ENCODE peak calls at places on chromosomes 6 and 20, in nine cellular contexts. N is stimulated activated naive CD8-positive, alpha-beta T cell treated with anti-CD3 and anti-CD28 coated beads, Interleukin-15, amount 100 ng/mL, for 72 hours; X is aorta; W is NCI-H774; G is Peyer's patch; M is body of pancreas; E is cardiac fibroblast; F is NCI-H510A treated with DMSO at 0.1 percent for 48 hours; H is ACHN. R is an unnamed sample.

GRCh38 chr6:17473554-17473953 is 80.2 kb downstream of the CAP2 start:
- DNase-seq in N (no peak), X (no peak), W (no peak), G (no peak), M (no peak), E (no peak), F (no peak), H (no peak), R (no peak)

GRCh38 chr6:68732423-68732822 is 97.3 kb downstream of the ADGRB3 start:
- DNase-seq in N (no peak), X (no peak), W (no peak), G (no peak), M (no peak), E (no peak), F (no peak), H (no peak), R (no peak)

GRCh38 chr20:48718914-48719578 is 108.8 kb downstream of the PREX1 start:
- DNase-seq in N (peak), X (no peak), W (no peak), G (peak), M (no peak), E (no peak), F (no peak), H (no peak), R (no peak)

GRCh38 chr6:144467921-144468320 is 182.8 kb downstream of the UTRN start:
- DNase-seq in N (no peak), X (no peak), W (no peak), G (no peak), M (no peak), E (no peak), F (no peak), H (no peak), R (no peak)

GRCh38 chr6:2990179-2990931 is 9.3 kb upstream of the NQO2 start:
- DNase-seq in N (peak), X (no peak), W (no peak), G (peak), M (peak), E (peak), F (peak), H (peak), R (no peak)

GRCh38 chr6:45436544-45437440 is 59.1 kb upstream of the SUPT3H start:
- DNase-seq in N (peak), X (no peak), W (no peak), G (no peak), M (no peak), E (peak), F (no peak), H (peak), R (no peak)

GRCh38 chr6:14444296-14444993 is 326.9 kb downstream of the CD83 start:
- DNase-seq in N (no peak), X (no peak), W (no peak), G (no peak), M (no peak), E (no peak), F (peak), H (no peak), R (no peak)

GRCh38 chr6:156933201-156934053 is 156.2 kb downstream of the ARID1B start:
- DNase-seq in N (no peak), X (no peak), W (peak), G (peak), M (peak), E (no peak), F (peak), H (no peak), R (no peak)

GRCh38 chr6:36650848-36651247 is 27.7 kb upstream of the CDKN1A start:
- DNase-seq in N (no peak), X (no peak), W (no peak), G (peak), M (no peak), E (no peak), F (no peak), H (no peak), R (no peak)

GRCh38 chr20:7775072-7775471 is 165.2 kb downstream of the HAO1 start:
- DNase-seq in N (no peak), X (no peak), W (no peak), G (no peak), M (no peak), E (peak), F (peak), H (no peak), R (no peak)

GRCh38 chr20:10508468-10509251 is 73.6 kb downstream of the SLX4IP start:
- DNase-seq in N (no peak), X (peak), W (no peak), G (no peak), M (peak), E (peak), F (no peak), H (no peak), R (no peak)

GRCh38 chr6:152273638-152274037 is 363.5 kb downstream of the SYNE1 start:
- DNase-seq in N (no peak), X (peak), W (no peak), G (no peak), M (peak), E (peak), F (no peak), H (no peak), R (no peak)

GRCh38 chr20:52959125-52959524 is 13.0 kb upstream of the TSHZ2 start:
- DNase-seq in N (no peak), X (no peak), W (peak), G (no peak), M (peak), E (no peak), F (peak), H (no peak), R (no peak)

GRCh38 chr6:127938701-127939100 is 37.8 kb upstream of the THEMIS start:
- DNase-seq in N (no peak), X (no peak), W (no peak), G (no peak), M (no peak), E (peak), F (no peak), H (peak), R (no peak)

GRCh38 chr6:156163311-156163710 is 613.9 kb upstream of the ARID1B start:
- DNase-seq in N (no peak), X (no peak), W (no peak), G (no peak), M (no peak), E (no peak), F (no peak), H (no peak), R (no peak)

GRCh38 chr6:33178755-33179475 is 13.4 kb downstream of the COL11A2 start:
- DNase-seq in N (no peak), X (no peak), W (no peak), G (no peak), M (no peak), E (no peak), F (no peak), H (no peak), R (no peak)

GRCh38 chr20:57866250-57867106 is 156.7 kb upstream of the PMEPA1 start:
- DNase-seq in N (no peak), X (no peak), W (no peak), G (no peak), M (no peak), E (no peak), F (no peak), H (no peak), R (no peak)

GRCh38 chr6:139519097-139519496 is 144.6 kb upstream of the CITED2 start:
- DNase-seq in N (no peak), X (no peak), W (no peak), G (no peak), M (no peak), E (no peak), F (no peak), H (no peak), R (no peak)

GRCh38 chr6:17633465-17634188 is 33.5 kb downstream of the FAM8A1 start:
- DNase-seq in N (peak), X (no peak), W (no peak), G (no peak), M (no peak), E (no peak), F (no peak), H (no peak), R (no peak)

GRCh38 chr6:16729183-16729696 is 32.0 kb downstream of the ATXN1 start:
- DNase-seq in N (peak), X (no peak), W (no peak), G (no peak), M (no peak), E (peak), F (no peak), H (peak), R (no peak)

GRCh38 chr20:10653593-10654288 is 20.1 kb downstream of the JAG1 start:
- DNase-seq in N (no peak), X (no peak), W (no peak), G (no peak), M (peak), E (peak), F (no peak), H (no peak), R (no peak)

GRCh38 chr20:59987135-59987534 is 28.9 kb downstream of the CDH26 start:
- DNase-seq in N (no peak), X (no peak), W (no peak), G (no peak), M (no peak), E (no peak), F (no peak), H (no peak), R (no peak)

GRCh38 chr6:6747371-6747770 is 158.9 kb downstream of the LY86 start:
- DNase-seq in N (no peak), X (no peak), W (no peak), G (no peak), M (no peak), E (no peak), F (no peak), H (no peak), R (no peak)

GRCh38 chr6:130457605-130458004 is 91.8 kb downstream of the TMEM200A start:
- DNase-seq in N (no peak), X (no peak), W (no peak), G (no peak), M (no peak), E (no peak), F (no peak), H (no peak), R (no peak)